ENCODE peak calls at places on chromosomes 11 and 22, in five cellular contexts. One of them, this sample, is unnamed.

GRCh38 chr11:10934293-10934850 is 76.5 kb upstream of the ZBED5 start:
- DNase-seq in activated CD4-positive, alpha-beta T cell treated with anti-CD3 and anti-CD28 coated beads, Interleukin-2, amount 50 U/mL, for 48 hours: peak
- DNase-seq in uterus: no peak
- DNase-seq in NCI-H510A treated with DMSO at 0.1 percent for 48 hours: peak
- DNase-seq in HEK293T: no peak
- DNase-seq in this sample: no peak

GRCh38 chr11:44564653-44565007 is 833 bp upstream of the CD82 start:
- DNase-seq in activated CD4-positive, alpha-beta T cell treated with anti-CD3 and anti-CD28 coated beads, Interleukin-2, amount 50 U/mL, for 48 hours: no peak
- DNase-seq in HEK293T: no peak
- DNase-seq in uterus: no peak
- DNase-seq in NCI-H510A treated with DMSO at 0.1 percent for 48 hours: peak
- DNase-seq in this sample: no peak

GRCh38 chr11:87926250-87926970 is 248.8 kb downstream of the RAB38 start:
- DNase-seq in uterus: no peak
- DNase-seq in activated CD4-positive, alpha-beta T cell treated with anti-CD3 and anti-CD28 coated beads, Interleukin-2, amount 50 U/mL, for 48 hours: no peak
- DNase-seq in HEK293T: no peak
- DNase-seq in NCI-H510A treated with DMSO at 0.1 percent for 48 hours: no peak
- DNase-seq in this sample: no peak

GRCh38 chr22:17369553-17370035 is 334 bp downstream of the CECR2 start:
- DNase-seq in uterus: no peak
- DNase-seq in activated CD4-positive, alpha-beta T cell treated with anti-CD3 and anti-CD28 coated beads, Interleukin-2, amount 50 U/mL, for 48 hours: peak
- DNase-seq in HEK293T: peak
- DNase-seq in NCI-H510A treated with DMSO at 0.1 percent for 48 hours: no peak
- DNase-seq in this sample: no peak

GRCh38 chr11:533049-533585 is 2.3 kb downstream of the HRAS start:
- DNase-seq in HEK293T: no peak
- DNase-seq in activated CD4-positive, alpha-beta T cell treated with anti-CD3 and anti-CD28 coated beads, Interleukin-2, amount 50 U/mL, for 48 hours: no peak
- DNase-seq in NCI-H510A treated with DMSO at 0.1 percent for 48 hours: no peak
- DNase-seq in uterus: no peak
- DNase-seq in this sample: no peak

GRCh38 chr22:16806401-16806800 is 18.8 kb downstream of the XKR3 start:
- DNase-seq in uterus: no peak
- DNase-seq in NCI-H510A treated with DMSO at 0.1 percent for 48 hours: no peak
- DNase-seq in HEK293T: no peak
- DNase-seq in activated CD4-positive, alpha-beta T cell treated with anti-CD3 and anti-CD28 coated beads, Interleukin-2, amount 50 U/mL, for 48 hours: no peak
- DNase-seq in this sample: no peak

GRCh38 chr22:42188808-42189447 is 58.3 kb upstream of the CYP2D6 start:
- DNase-seq in activated CD4-positive, alpha-beta T cell treated with anti-CD3 and anti-CD28 coated beads, Interleukin-2, amount 50 U/mL, for 48 hours: no peak
- DNase-seq in HEK293T: no peak
- DNase-seq in NCI-H510A treated with DMSO at 0.1 percent for 48 hours: no peak
- DNase-seq in uterus: no peak
- DNase-seq in this sample: no peak

GRCh38 chr22:43398910-43399309 is 12.9 kb upstream of the MPPED1 start:
- DNase-seq in HEK293T: no peak
- DNase-seq in NCI-H510A treated with DMSO at 0.1 percent for 48 hours: no peak
- DNase-seq in uterus: no peak
- DNase-seq in activated CD4-positive, alpha-beta T cell treated with anti-CD3 and anti-CD28 coated beads, Interleukin-2, amount 50 U/mL, for 48 hours: no peak
- DNase-seq in this sample: no peak

GRCh38 chr22:20776624-20777405 is 2.9 kb downstream of the SERPIND1 start:
- DNase-seq in activated CD4-positive, alpha-beta T cell treated with anti-CD3 and anti-CD28 coated beads, Interleukin-2, amount 50 U/mL, for 48 hours: no peak
- DNase-seq in uterus: no peak
- DNase-seq in HEK293T: no peak
- DNase-seq in NCI-H510A treated with DMSO at 0.1 percent for 48 hours: peak
- DNase-seq in this sample: no peak

GRCh38 chr11:2813141-2813908 is 72.2 kb downstream of the CDKN1C start:
- DNase-seq in NCI-H510A treated with DMSO at 0.1 percent for 48 hours: no peak
- DNase-seq in uterus: no peak
- DNase-seq in activated CD4-positive, alpha-beta T cell treated with anti-CD3 and anti-CD28 coated beads, Interleukin-2, amount 50 U/mL, for 48 hours: no peak
- DNase-seq in HEK293T: no peak
- DNase-seq in this sample: no peak

This sample was measured in SW 1271.